ENCODE peak calls at places on chromosomes 11 and 22, in six cellular contexts. A is neural progenitor cell, L is fibroblast of lung, F is GM23338, W is H9, M is coronary artery. P is an unnamed sample.

GRCh38 chr11:9774591-9775392 is 110.9 kb downstream of the SWAP70 start:
- DNase-seq in A (no peak), L (peak), F (no peak), W (no peak), M (no peak), P (no peak)

GRCh38 chr22:22944268-22944985 is 56.8 kb downstream of the IGLL5 start:
- DNase-seq in A (no peak), L (no peak), F (peak), W (peak), M (peak), P (no peak)

GRCh38 chr11:74282863-74283484 is 28.5 kb downstream of the P4HA3 start:
- DNase-seq in A (peak), L (peak), F (peak), W (no peak), M (no peak), P (no peak)

GRCh38 chr22:32144875-32145274 is 14.2 kb downstream of the C22orf42 start:
- DNase-seq in A (no peak), L (no peak), F (no peak), W (no peak), M (no peak), P (no peak)

GRCh38 chr11:107606122-107606521 is 15.2 kb downstream of the ELMOD1 start:
- DNase-seq in A (no peak), L (no peak), F (peak), W (peak), M (no peak), P (no peak)

GRCh38 chr11:46663277-46663940 is 37.0 kb downstream of the ARHGAP1 start:
- DNase-seq in A (no peak), L (no peak), F (no peak), W (no peak), M (no peak), P (no peak)

GRCh38 chr11:73463359-73463758 is 87.2 kb downstream of the RELT start:
- DNase-seq in A (no peak), L (peak), F (no peak), W (no peak), M (no peak), P (peak)

GRCh38 chr22:44701187-44701586 is 817 bp upstream of the PRR5 start:
- DNase-seq in A (no peak), L (no peak), F (no peak), W (no peak), M (no peak), P (no peak)

GRCh38 chr11:108278546-108278945 is 55.7 kb downstream of the ATM start:
- DNase-seq in A (no peak), L (peak), F (peak), W (peak), M (no peak), P (no peak)

GRCh38 chr22:37211075-37211852 is 1.0 kb downstream of the SSTR3 start:
- DNase-seq in A (no peak), L (no peak), F (no peak), W (no peak), M (no peak), P (no peak)

GRCh38 chr11:104853276-104853675 is 45.0 kb downstream of the CASP12 start:
- DNase-seq in A (no peak), L (no peak), F (no peak), W (no peak), M (no peak), P (no peak)

GRCh38 chr11:8055111-8055835 is 25.7 kb upstream of the TUB start:
- DNase-seq in A (peak), L (no peak), F (peak), W (peak), M (no peak), P (no peak)

GRCh38 chr22:24816841-24817240 is 10.8 kb downstream of the SGSM1 start:
- DNase-seq in A (no peak), L (no peak), F (no peak), W (no peak), M (no peak), P (no peak)

GRCh38 chr11:35626511-35626910 is 8.3 kb downstream of the FJX1 start:
- DNase-seq in A (no peak), L (no peak), F (no peak), W (no peak), M (no peak), P (no peak)

GRCh38 chr11:1953489-1954284 is 6.6 kb downstream of the MRPL23 start:
- DNase-seq in A (no peak), L (no peak), F (no peak), W (no peak), M (no peak), P (no peak)

GRCh38 chr11:16813141-16813540 is 74.7 kb downstream of the C11orf58 start:
- DNase-seq in A (no peak), L (no peak), F (no peak), W (no peak), M (no peak), P (no peak)

GRCh38 chr11:60367009-60367408 is 11.3 kb upstream of the MS4A7 start:
- DNase-seq in A (no peak), L (no peak), F (peak), W (no peak), M (no peak), P (no peak)

GRCh38 chr22:41696714-41697113 is 2.6 kb upstream of the MEI1 start:
- DNase-seq in A (no peak), L (no peak), F (no peak), W (no peak), M (no peak), P (no peak)

GRCh38 chr11:9003573-9004309 is at the start of gene NRIP3:
- DNase-seq in A (peak), L (peak), F (peak), W (peak), M (peak), P (peak)

GRCh38 chr11:75107187-75107586 is 10.5 kb upstream of the OR2AT4 start:
- DNase-seq in A (no peak), L (no peak), F (no peak), W (no peak), M (no peak), P (no peak)

GRCh38 chr11:33438311-33438710 is 181.1 kb downstream of the HIPK3 start:
- DNase-seq in A (no peak), L (no peak), F (no peak), W (no peak), M (no peak), P (no peak)

GRCh38 chr11:6388747-6389146 is 1.5 kb upstream of the SMPD1 start:
- DNase-seq in A (no peak), L (no peak), F (no peak), W (no peak), M (no peak), P (no peak)

GRCh38 chr11:6389921-6390717 is at the start of gene SMPD1:
- DNase-seq in A (peak), L (peak), F (peak), W (peak), M (peak), P (peak)

GRCh38 chr11:6385046-6385777 is 5.1 kb upstream of the SMPD1 start:
- DNase-seq in A (no peak), L (no peak), F (peak), W (no peak), M (no peak), P (no peak)

GRCh38 chr11:6390718-6391547 is 659 bp downstream of the SMPD1 start:
- DNase-seq in A (no peak), L (no peak), F (no peak), W (no peak), M (no peak), P (no peak)

DNA sequence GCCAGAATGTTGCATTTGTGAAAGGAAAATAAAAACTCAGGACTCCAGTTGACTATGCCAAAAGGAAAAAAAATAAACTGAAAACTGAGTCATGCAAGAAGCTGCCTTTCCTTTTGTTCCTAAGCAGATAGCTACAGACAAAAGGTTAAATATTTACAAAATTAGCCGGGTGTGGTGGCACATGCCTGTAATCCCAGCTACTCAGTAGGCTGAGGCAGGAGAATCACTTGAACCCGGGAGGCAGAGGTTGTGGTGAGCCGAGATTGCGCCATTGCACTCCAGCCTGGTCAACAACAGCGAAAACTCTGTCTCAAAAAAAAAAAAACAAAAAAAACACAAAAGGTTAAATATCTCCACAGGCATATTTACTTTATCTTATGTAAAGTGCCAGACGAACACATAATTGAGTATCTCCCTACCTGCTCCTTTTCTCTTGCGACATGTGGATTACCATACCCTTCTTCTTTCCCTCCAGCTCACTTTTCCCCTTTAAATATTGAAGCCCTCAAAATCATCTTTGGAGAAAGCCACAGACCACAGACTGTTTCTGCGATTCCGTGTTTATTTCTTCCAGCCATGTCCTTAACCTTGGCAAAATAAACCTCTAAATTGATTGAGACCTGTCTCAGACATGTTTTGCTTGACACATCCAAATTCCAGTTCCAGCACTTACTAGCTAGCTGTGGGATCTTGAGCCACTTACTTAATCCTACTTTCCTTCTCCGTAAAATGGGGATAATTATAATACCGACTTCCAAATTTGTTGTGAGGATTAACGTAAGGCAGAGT is 2.3 kb upstream of the SMPD1 start:
- DNase-seq in A (no peak), L (peak), F (no peak), W (no peak), M (no peak), P (no peak)
- H3K27ac ChIP-seq in A (no peak), L (no peak), F (no peak), W (no peak), M (no peak), P (no peak)

GRCh38 chr11:68341557-68342458 is 29.4 kb downstream of the LRP5 start:
- DNase-seq in A (no peak), L (no peak), F (no peak), W (no peak), M (no peak), P (no peak)
- TF ChIP-seq CTCF in A (peak), L (peak), F (no peak), W (no peak), M (no peak), P (no peak)

GRCh38 chr11:111362887-111363411 is 16.1 kb downstream of the POU2AF1 start:
- DNase-seq in A (no peak), L (no peak), F (no peak), W (no peak), M (no peak), P (no peak)
- H3K27ac ChIP-seq in A (no peak), L (no peak), F (no peak), W (no peak), M (no peak), P (no peak)

GRCh38 chr11:66267039-66267378 is 1.4 kb upstream of the RAB1B start:
- DNase-seq in A (no peak), L (no peak), F (no peak), W (no peak), M (no peak), P (no peak)

GRCh38 chr11:66268953-66269906 is 791 bp downstream of the RAB1B start:
- DNase-seq in A (peak), L (peak), F (peak), W (peak), M (no peak), P (peak)

GRCh38 chr11:66268210-66268952 is at the start of gene RAB1B:
- DNase-seq in A (peak), L (peak), F (peak), W (peak), M (peak), P (peak)

GRCh38 chr11:66266378-66267038 is 1.9 kb upstream of the RAB1B start:
- DNase-seq in A (no peak), L (no peak), F (no peak), W (no peak), M (no peak), P (no peak)

GRCh38 chr11:66267379-66268209 is 845 bp upstream of the RAB1B start:
- DNase-seq in A (peak), L (peak), F (peak), W (peak), M (peak), P (peak)
- TF ChIP-seq CTCF in A (peak), L (no peak), F (no peak), W (no peak), M (no peak), P (no peak)

GRCh38 chr22:35749808-35750207 is 32.1 kb downstream of the APOL5 start:
- DNase-seq in A (no peak), L (no peak), F (no peak), W (no peak), M (no peak), P (no peak)
- H3K27ac ChIP-seq in A (no peak), L (no peak), F (peak), W (no peak), M (no peak), P (no peak)

GRCh38 chr11:65078151-65078550 is 5.7 kb downstream of the CDCA5 start:
- DNase-seq in A (peak), L (peak), F (peak), W (peak), M (no peak), P (peak)
- TF ChIP-seq CTCF in A (peak), L (peak), F (peak), W (peak), M (no peak), P (peak)